ENCODE peak calls at places on chromosomes 2 and 18, in six cellular contexts. Z is foreskin melanocyte, N is WTC11, C is IMR-90, U is T-helper 17 cell, I is GM20000. E is an unnamed sample.

GRCh38 chr2:144426355-144426754 is 93.6 kb downstream of the ZEB2 start:
- DNase-seq in N (no peak), U (no peak), C (no peak), I (no peak), Z (peak), E (no peak)

GRCh38 chr2:200099271-200099670 is 143.9 kb downstream of the MAIP1 start:
- DNase-seq in Z (no peak), I (no peak), N (no peak), C (no peak), U (no peak), E (no peak)

GRCh38 chr2:110099036-110099420 is 16.6 kb downstream of the MALL start:
- DNase-seq in U (no peak), Z (no peak), C (no peak), I (no peak), N (no peak), E (no peak)

GRCh38 chr2:195984951-195985726 is 83.5 kb downstream of the DNAH7 start:
- DNase-seq in C (no peak), N (no peak), Z (no peak), U (no peak), I (no peak), E (no peak)

GRCh38 chr18:75472391-75472790 is 44.9 kb upstream of the SMIM21 start:
- DNase-seq in I (no peak), N (no peak), Z (no peak), U (no peak), C (no peak), E (no peak)

GRCh38 chr2:143083636-143084035 is 45.6 kb upstream of the ARHGAP15 start:
- DNase-seq in I (no peak), C (peak), Z (peak), U (no peak), N (no peak), E (no peak)

GRCh38 chr2:226796840-226797288 is 2.8 kb downstream of the IRS1 start:
- DNase-seq in I (peak), C (peak), U (no peak), N (peak), Z (no peak), E (no peak)

GRCh38 chr2:227322530-227323190 is 2.4 kb upstream of the MFF start:
- DNase-seq in Z (no peak), N (no peak), U (no peak), C (no peak), I (no peak), E (no peak)

GRCh38 chr2:30157616-30158015 is 10.8 kb downstream of the YPEL5 start:
- DNase-seq in C (no peak), I (no peak), U (no peak), Z (no peak), N (no peak), E (no peak)

GRCh38 chr18:41378628-41379027 is 576.4 kb upstream of the PIK3C3 start:
- DNase-seq in C (peak), N (no peak), Z (no peak), I (no peak), U (no peak), E (no peak)

GRCh38 chr2:48530033-48530804 is at the start of gene STON1:
- DNase-seq in U (no peak), N (peak), Z (peak), I (peak), C (peak), E (no peak)

GRCh38 chr18:33652645-33653044 is 74.6 kb downstream of the ASXL3 start:
- DNase-seq in U (no peak), I (no peak), N (no peak), Z (no peak), C (no peak), E (no peak)

GRCh38 chr18:31950620-31951019 is 7.7 kb upstream of the TRAPPC8 start:
- DNase-seq in C (no peak), U (no peak), N (no peak), I (no peak), Z (no peak), E (no peak)

GRCh38 chr2:51027968-51028367 is 4.0 kb downstream of the NRXN1 start:
- DNase-seq in I (no peak), C (no peak), N (no peak), Z (no peak), U (no peak), E (no peak)

GRCh38 chr2:10123281-10123680 is 742 bp downstream of the RRM2 start:
- DNase-seq in I (no peak), Z (no peak), U (no peak), N (no peak), C (no peak), E (no peak)

GRCh38 chr2:45710468-45710867 is 59.0 kb downstream of the PRKCE start:
- DNase-seq in U (no peak), C (no peak), Z (no peak), I (no peak), N (no peak), E (no peak)

GRCh38 chr2:233010569-233011267 is 2.3 kb downstream of the NGEF start:
- DNase-seq in C (no peak), Z (no peak), N (no peak), I (no peak), U (no peak), E (no peak)

GRCh38 chr2:68091439-68092034 is 28.7 kb upstream of the C1D start:
- DNase-seq in I (no peak), Z (no peak), N (no peak), U (no peak), C (no peak), E (no peak)

GRCh38 chr2:176093145-176093888 is 796 bp downstream of the HOXD13 start:
- DNase-seq in I (no peak), N (no peak), Z (no peak), U (no peak), C (no peak), E (no peak)

GRCh38 chr18:75376004-75376403 is 51.5 kb downstream of the SMIM21 start:
- DNase-seq in I (no peak), Z (peak), C (no peak), U (no peak), N (no peak), E (no peak)

GRCh38 chr2:9820020-9820973 is 23.0 kb upstream of the TAF1B start:
- DNase-seq in I (no peak), Z (no peak), N (no peak), U (no peak), C (peak), E (no peak)

GRCh38 chr18:43481069-43481468 is 203.8 kb upstream of the SYT4 start:
- DNase-seq in C (no peak), I (no peak), N (no peak), Z (no peak), U (no peak), E (no peak)

GRCh38 chr18:47321815-47322214 is 70.4 kb upstream of the SKOR2 start:
- DNase-seq in N (no peak), C (no peak), I (no peak), Z (no peak), U (no peak), E (no peak)

GRCh38 chr2:161533218-161533617 is 91.0 kb upstream of the SLC4A10 start:
- DNase-seq in I (no peak), U (no peak), N (no peak), C (no peak), Z (no peak), E (no peak)

GRCh38 chr2:10482460-10482859 is 34.3 kb upstream of the ODC1 start:
- DNase-seq in Z (no peak), U (no peak), C (no peak), I (no peak), N (no peak), E (no peak)

GRCh38 chr2:224611938-224612337 is 26.8 kb upstream of the CUL3 start:
- DNase-seq in N (peak), U (no peak), Z (no peak), C (no peak), I (no peak), E (no peak)

GRCh38 chr2:191656389-191656788 is 21.5 kb upstream of the NABP1 start:
- DNase-seq in Z (no peak), I (no peak), N (no peak), U (no peak), C (peak), E (no peak)

GRCh38 chr2:105396254-105397024 is 2.4 kb downstream of the FHL2 start:
- DNase-seq in Z (peak), U (no peak), C (peak), N (no peak), I (no peak), E (no peak)

GRCh38 chr18:2932247-2933181 is 80.4 kb downstream of the LPIN2 start:
- DNase-seq in Z (peak), U (peak), N (peak), C (peak), I (peak), E (no peak)

GRCh38 chr2:69163109-69163508 is 150.1 kb downstream of the ANTXR1 start:
- DNase-seq in N (no peak), I (no peak), C (peak), U (no peak), Z (no peak), E (no peak)

GRCh38 chr2:290090-290722 is 2.3 kb upstream of the ALKAL2 start:
- DNase-seq in U (peak), N (peak), Z (peak), I (peak), C (peak), E (peak)

GRCh38 chr2:20225294-20226151 is 593 bp upstream of the SDC1 start:
- DNase-seq in U (no peak), C (peak), N (peak), I (peak), Z (peak), E (no peak)

GRCh38 chr18:47701133-47701532 is 229.3 kb downstream of the SMAD2 start:
- DNase-seq in I (no peak), U (no peak), Z (no peak), N (no peak), C (no peak), E (no peak)

GRCh38 chr18:75066223-75066622 is 142.7 kb downstream of the PTGR3 start:
- DNase-seq in Z (no peak), U (no peak), C (no peak), I (no peak), N (no peak), E (no peak)

GRCh38 chr2:101696272-101697123 is 1.0 kb upstream of the MAP4K4 start:
- DNase-seq in Z (no peak), I (no peak), N (no peak), C (no peak), U (no peak), E (peak)

E was measured in hypothalamus.